ENCODE peak calls at places on chromosomes 3 and 15, in five cellular contexts. C is hepatocyte, B is stomach, H is lower lobe of right lung, X is fibroblast of lung. D is an unnamed sample.

GRCh38 chr3:150248116-150248864 is 159.8 kb upstream of the TSC22D2 start:
- DNase-seq in C (no peak), B (no peak), H (no peak), X (peak; percentile 94), D (no peak)

GRCh38 chr3:186532641-186533072 is 11.5 kb downstream of the CRYGS start:
- DNase-seq in C (no peak), B (no peak), H (no peak), X (no peak), D (no peak)

GRCh38 chr15:75357976-75358673 is 10.3 kb downstream of the MAN2C1 start:
- DNase-seq in C (no peak), B (no peak), H (peak; percentile 41), X (no peak), D (no peak)

GRCh38 chr3:23479026-23479425 is 275.9 kb downstream of the UBE2E2 start:
- DNase-seq in C (no peak), B (no peak), H (no peak), X (no peak), D (no peak)

GRCh38 chr15:42741710-42742109 is 4.8 kb upstream of the CDAN1 start:
- DNase-seq in C (no peak), B (no peak), H (no peak), X (no peak), D (no peak)

GRCh38 chr15:32818758-32819405 is 101.1 kb downstream of the GREM1 start:
- DNase-seq in C (peak; percentile 32), B (no peak), H (no peak), X (peak; percentile 88), D (no peak)

GRCh38 chr3:129313415-129313982 is 34.8 kb downstream of the HMCES start:
- DNase-seq in C (no peak), B (no peak), H (no peak), X (no peak), D (no peak)

GRCh38 chr3:46090161-46090591 is 62.9 kb upstream of the XCR1 start:
- DNase-seq in C (no peak), B (no peak), H (no peak), X (no peak), D (no peak)

GRCh38 chr3:72058493-72059081 is 273.6 kb upstream of the PROK2 start:
- DNase-seq in C (no peak), B (no peak), H (no peak), X (no peak), D (no peak)

GRCh38 chr3:98329392-98330124 is 24.1 kb upstream of the OR5K4 start:
- DNase-seq in C (peak; percentile 71), B (peak; percentile 43), H (no peak), X (peak; percentile 20), D (peak; percentile 29)

GRCh38 chr3:35722902-35723301 is 83.6 kb downstream of the ARPP21 start:
- DNase-seq in C (no peak), B (no peak), H (no peak), X (no peak), D (no peak)

GRCh38 chr3:182238141-182238540 is 526.4 kb downstream of the SOX2 start:
- DNase-seq in C (no peak), B (no peak), H (no peak), X (peak; percentile 86), D (no peak)

GRCh38 chr3:63538912-63539311 is 113.6 kb upstream of the SNTN start:
- DNase-seq in C (no peak), B (no peak), H (no peak), X (no peak), D (no peak)

GRCh38 chr15:74222705-74223104 is 13.4 kb upstream of the CCDC33 start:
- DNase-seq in C (no peak), B (no peak), H (no peak), X (no peak), D (no peak)

GRCh38 chr3:161567962-161568361 is 71.4 kb downstream of the OTOL1 start:
- DNase-seq in C (no peak), B (no peak), H (no peak), X (peak; percentile 59), D (no peak)

GRCh38 chr3:72341380-72341770 is 506.9 kb downstream of the SHQ1 start:
- DNase-seq in C (no peak), B (no peak), H (no peak), X (no peak), D (no peak)

GRCh38 chr3:160003520-160004128 is 15.0 kb downstream of the IL12A start:
- DNase-seq in C (peak; percentile 64), B (peak; percentile 38), H (peak; percentile 70), X (peak; percentile 35), D (no peak)

GRCh38 chr15:43187544-43188155 is 2.4 kb downstream of the CCNDBP1 start:
- DNase-seq in C (peak; percentile 73), B (no peak), H (no peak), X (peak; percentile 58), D (no peak)

GRCh38 chr3:107975529-107976203 is 115.2 kb downstream of the CD47 start:
- DNase-seq in C (no peak), B (no peak), H (no peak), X (no peak), D (no peak)

GRCh38 chr3:188061133-188061532 is 92.8 kb upstream of the LPP start:
- DNase-seq in C (peak; percentile 38), B (no peak), H (no peak), X (peak; percentile 79), D (peak; percentile 49)

GRCh38 chr3:197907196-197907595 is 42.8 kb upstream of the RPL35A start:
- DNase-seq in C (no peak), B (no peak), H (no peak), X (no peak), D (no peak)

GRCh38 chr15:65666257-65666656 is 44.5 kb downstream of the SLC24A1 start:
- DNase-seq in C (no peak), B (no peak), H (no peak), X (peak; percentile 66), D (no peak)

GRCh38 chr15:70095387-70096214 is 2.1 kb downstream of the TLE3 start:
- DNase-seq in C (peak; percentile 74), B (peak; percentile 47), H (peak; percentile 69), X (no peak), D (no peak)

GRCh38 chr3:149581681-149582349 is 76.0 kb downstream of the WWTR1 start:
- DNase-seq in C (peak; percentile 57), B (no peak), H (no peak), X (peak; percentile 94), D (no peak)

GRCh38 chr3:48123346-48123745 is 64.9 kb downstream of the CDC25A start:
- DNase-seq in C (no peak), B (no peak), H (no peak), X (no peak), D (no peak)

GRCh38 chr3:38165722-38166387 is 518 bp downstream of the OXSR1 start:
- DNase-seq in C (peak; percentile 75), B (no peak), H (peak; percentile 81), X (peak; percentile 11), D (no peak)

GRCh38 chr3:38168988-38169363 is 3.6 kb downstream of the OXSR1 start:
- DNase-seq in C (no peak), B (no peak), H (no peak), X (peak; percentile 55), D (no peak)

GRCh38 chr3:38170722-38171121 is 5.4 kb downstream of the OXSR1 start:
- DNase-seq in C (no peak), B (no peak), H (no peak), X (no peak), D (no peak)

GRCh38 chr3:38164966-38165721 is at the start of gene OXSR1:
- DNase-seq in C (peak; percentile 100), B (peak; percentile 100), H (peak; percentile 100), X (peak; percentile 100), D (peak; percentile 94)

DNA sequence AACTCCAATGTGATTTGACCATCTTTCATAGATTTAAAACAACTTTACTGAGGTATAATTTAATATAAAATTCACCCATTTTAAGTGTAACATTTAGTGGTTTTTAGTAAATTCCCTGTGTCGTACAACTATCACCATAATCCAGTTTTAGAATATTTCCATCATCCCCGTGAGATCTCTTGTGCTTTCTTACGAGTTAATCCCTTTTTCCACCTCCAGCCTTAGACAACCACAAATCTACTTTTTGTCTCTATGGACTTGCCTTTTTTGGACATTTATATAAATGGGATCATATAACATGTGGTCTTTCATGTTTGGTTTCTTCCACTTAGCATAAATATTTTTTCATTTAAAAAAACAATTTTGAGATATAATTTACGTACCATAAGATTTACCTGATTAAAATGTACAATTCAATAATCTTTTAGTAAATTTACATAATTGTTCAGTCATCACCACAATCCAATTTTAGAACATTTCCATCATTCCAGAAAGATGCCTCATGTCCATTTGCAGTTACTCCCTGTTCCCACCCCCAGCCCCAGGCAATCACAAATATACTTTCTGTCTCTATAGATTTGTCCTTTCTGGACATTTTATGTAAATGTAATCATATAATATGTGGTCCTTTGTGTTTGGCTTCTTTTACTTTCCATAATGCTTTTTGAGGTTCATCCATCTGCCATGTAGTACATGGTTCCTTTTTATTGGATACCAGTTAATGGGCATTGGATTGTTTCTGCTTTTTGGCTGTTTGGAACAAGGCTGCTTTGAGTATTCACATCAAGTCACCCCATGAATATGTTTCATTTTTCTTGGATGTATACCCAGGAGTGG is 3.0 kb downstream of the OXSR1 start:
- DNase-seq in C (no peak), B (no peak), H (no peak), X (peak; percentile 79), D (no peak)
- H3K27ac ChIP-seq in C (no peak overlapping the region), B (no peak overlapping the region), H (no peak overlapping the region), X (peak overlapping the region; percentile 85), D (no peak overlapping the region)

DNA sequence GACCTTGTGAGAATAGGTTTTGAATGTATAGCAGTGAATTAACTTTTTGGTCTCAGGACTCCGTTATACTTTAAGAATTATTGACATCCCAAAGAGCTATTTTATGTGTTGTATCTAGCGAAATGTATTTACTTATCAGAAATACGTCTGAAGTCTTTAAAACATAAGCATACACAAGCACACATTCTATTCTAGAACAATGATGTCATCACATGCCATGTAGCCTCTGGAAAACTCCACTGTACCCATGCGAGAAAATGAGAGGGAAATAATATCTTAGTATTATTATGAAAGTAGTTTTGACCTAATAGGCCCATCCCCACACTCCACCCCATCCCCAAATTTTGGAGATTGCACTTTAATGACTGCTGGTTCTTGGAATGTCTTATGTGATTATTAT is 1.5 kb downstream of the POLR2M start:
- DNase-seq in C (no peak), B (no peak), H (no peak), X (peak; percentile 49), D (no peak)
- H3K27ac ChIP-seq in C (peak overlapping the region; percentile 93), B (no peak overlapping the region), H (no peak overlapping the region), X (peak overlapping the region; percentile 92), D (peak overlapping the region; percentile 89)

GRCh38 chr15:67079361-67079760 is 14.0 kb downstream of the SMAD3 start:
- DNase-seq in C (no peak), B (no peak), H (no peak), X (no peak), D (no peak)
- H3K27ac ChIP-seq in C (no peak overlapping the region), B (no peak overlapping the region), H (peak overlapping the region; percentile 47), X (peak overlapping the region; percentile 81), D (peak overlapping the region; percentile 2)

DNA sequence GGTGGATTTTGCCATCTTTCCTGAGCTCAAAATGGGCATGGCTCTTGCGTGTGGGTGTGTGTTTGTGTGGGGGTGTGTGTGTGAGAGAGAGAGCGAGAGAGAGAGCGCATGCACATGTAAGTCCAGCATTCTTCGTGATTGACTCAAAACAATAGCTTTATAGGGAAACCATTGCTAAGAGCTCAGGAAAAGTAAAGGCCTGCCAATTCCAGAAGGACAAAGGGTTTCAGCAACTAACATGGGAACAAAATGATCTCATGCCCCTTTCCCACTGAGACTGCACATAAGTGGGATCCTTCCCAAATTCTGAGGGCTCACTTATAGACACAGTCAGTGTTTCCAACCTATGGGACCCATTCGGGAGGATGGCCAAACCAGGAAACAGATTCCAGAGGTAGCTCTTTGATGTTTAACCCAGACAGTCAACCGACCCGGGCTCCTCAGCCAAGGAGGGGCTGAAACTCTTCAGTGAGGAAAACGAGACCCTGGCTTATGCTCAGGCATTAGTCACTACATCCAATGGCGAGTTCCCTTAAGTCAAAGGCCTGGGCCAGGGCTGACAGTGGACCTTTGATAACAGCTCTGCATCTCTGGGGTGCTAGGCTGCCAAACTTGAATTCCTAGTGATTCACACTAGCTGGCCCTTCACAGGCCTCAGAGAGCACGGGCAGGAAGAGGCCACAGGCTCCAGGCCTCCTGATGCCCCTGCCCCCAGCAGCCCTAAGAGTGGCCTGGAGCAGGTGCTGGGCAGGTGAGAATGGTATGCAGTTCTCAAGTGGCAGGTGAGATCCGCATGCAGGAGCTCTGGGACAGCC is 305.0 kb upstream of the C2CD4B start:
- DNase-seq in C (no peak), B (no peak), H (no peak), X (peak; percentile 98), D (no peak)
- H3K27ac ChIP-seq in C (peak overlapping the region; percentile 22), B (no peak overlapping the region), H (peak overlapping the region; percentile 33), X (peak overlapping the region; percentile 77), D (no peak overlapping the region)